ENCODE peak calls at places on chromosomes 3 and 15, in five cellular contexts. One of them, this sample, is unnamed.

GRCh38 chr3:25153561-25153960 is 274.5 kb upstream of the RARB start:
- DNase-seq in AG04449: no peak
- DNase-seq in mesothelial cell of epicardium: no peak
- DNase-seq in astrocyte of the cerebellum: no peak
- DNase-seq in astrocyte of the spinal cord: no peak
- DNase-seq in this sample: no peak

GRCh38 chr3:39531681-39532080 is 64.2 kb downstream of the MOBP start:
- DNase-seq in AG04449: no peak
- DNase-seq in mesothelial cell of epicardium: no peak
- DNase-seq in astrocyte of the cerebellum: peak; percentile 12
- DNase-seq in astrocyte of the spinal cord: peak; percentile 55
- DNase-seq in this sample: peak; percentile 46

GRCh38 chr3:146469206-146470017 is at the start of gene PLSCR2:
- DNase-seq in AG04449: no peak
- DNase-seq in mesothelial cell of epicardium: no peak
- DNase-seq in astrocyte of the cerebellum: no peak
- DNase-seq in astrocyte of the spinal cord: no peak
- DNase-seq in this sample: no peak

GRCh38 chr3:179882322-179882721 is 154.4 kb downstream of the PEX5L start:
- DNase-seq in AG04449: no peak
- DNase-seq in mesothelial cell of epicardium: no peak
- DNase-seq in astrocyte of the cerebellum: no peak
- DNase-seq in astrocyte of the spinal cord: peak; percentile 18
- DNase-seq in this sample: peak; percentile 1

GRCh38 chr3:141237701-141238521 is 6.3 kb downstream of the PXYLP1 start:
- DNase-seq in AG04449: no peak
- DNase-seq in mesothelial cell of epicardium: no peak
- DNase-seq in astrocyte of the cerebellum: no peak
- DNase-seq in astrocyte of the spinal cord: peak; percentile 26
- DNase-seq in this sample: no peak

GRCh38 chr3:105051972-105052371 is 314.7 kb upstream of the ALCAM start:
- DNase-seq in AG04449: no peak
- DNase-seq in mesothelial cell of epicardium: no peak
- DNase-seq in astrocyte of the cerebellum: no peak
- DNase-seq in astrocyte of the spinal cord: no peak
- DNase-seq in this sample: no peak

GRCh38 chr3:164194842-164195241 is 883.5 kb downstream of the SI start:
- DNase-seq in AG04449: no peak
- DNase-seq in mesothelial cell of epicardium: no peak
- DNase-seq in astrocyte of the cerebellum: no peak
- DNase-seq in astrocyte of the spinal cord: no peak
- DNase-seq in this sample: no peak

GRCh38 chr15:77611767-77612166 is 20.9 kb downstream of the LINGO1 start:
- DNase-seq in AG04449: no peak
- DNase-seq in mesothelial cell of epicardium: no peak
- DNase-seq in astrocyte of the cerebellum: no peak
- DNase-seq in astrocyte of the spinal cord: no peak
- DNase-seq in this sample: no peak

DNA sequence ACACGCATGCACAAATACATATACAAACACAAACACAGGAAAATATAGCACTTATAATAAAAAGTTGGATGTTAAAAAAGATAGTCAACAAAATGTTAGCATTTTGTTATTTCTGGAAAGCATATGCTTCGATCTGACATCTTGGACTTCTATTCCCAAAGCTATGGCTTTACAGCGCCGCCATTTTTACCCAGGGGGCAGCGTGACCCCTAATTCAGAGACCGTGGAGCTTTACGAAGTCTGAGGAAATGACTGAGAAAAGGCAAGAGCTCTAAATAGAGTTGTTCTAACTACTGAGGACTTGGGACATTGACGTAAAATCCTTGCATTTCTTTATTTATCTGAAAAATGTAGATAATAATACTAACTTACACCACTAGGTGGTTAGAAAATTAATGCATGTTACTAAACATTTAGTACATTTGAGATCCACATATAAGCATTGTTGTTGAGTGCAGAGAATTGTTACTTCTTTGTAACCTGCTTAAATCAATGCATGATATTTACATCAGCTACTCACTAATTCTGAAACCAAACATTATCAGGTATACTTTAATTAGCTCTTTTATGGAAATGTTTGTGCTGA is 155.4 kb downstream of the TP63 start:
- DNase-seq in AG04449: no peak
- DNase-seq in mesothelial cell of epicardium: no peak
- DNase-seq in astrocyte of the cerebellum: no peak
- DNase-seq in astrocyte of the spinal cord: no peak
- DNase-seq in this sample: no peak
- TF ChIP-seq CTCF in AG04449: no peak
- TF ChIP-seq CTCF in mesothelial cell of epicardium: peak; percentile 74
- TF ChIP-seq CTCF in astrocyte of the cerebellum: no peak
- TF ChIP-seq CTCF in astrocyte of the spinal cord: peak; percentile 7
- TF ChIP-seq CTCF in this sample: peak; percentile 31

GRCh38 chr3:150370129-150370602 is 37.9 kb upstream of the TSC22D2 start:
- DNase-seq in AG04449: peak; percentile 89
- DNase-seq in mesothelial cell of epicardium: peak; percentile 46
- DNase-seq in astrocyte of the cerebellum: peak; percentile 96
- DNase-seq in astrocyte of the spinal cord: peak; percentile 97
- DNase-seq in this sample: peak; percentile 91
- TF ChIP-seq CTCF in AG04449: peak; percentile 29
- TF ChIP-seq CTCF in mesothelial cell of epicardium: no peak
- TF ChIP-seq CTCF in astrocyte of the cerebellum: peak; percentile 38
- TF ChIP-seq CTCF in astrocyte of the spinal cord: peak; percentile 29
- TF ChIP-seq CTCF in this sample: peak; percentile 31

GRCh38 chr3:34619990-34620389 is 821.6 kb downstream of the PDCD6IP start:
- DNase-seq in AG04449: no peak
- DNase-seq in mesothelial cell of epicardium: no peak
- DNase-seq in astrocyte of the cerebellum: no peak
- DNase-seq in astrocyte of the spinal cord: no peak
- DNase-seq in this sample: no peak
- TF ChIP-seq CTCF in AG04449: no peak
- TF ChIP-seq CTCF in mesothelial cell of epicardium: no peak
- TF ChIP-seq CTCF in astrocyte of the cerebellum: peak; percentile 17
- TF ChIP-seq CTCF in astrocyte of the spinal cord: peak; percentile 14
- TF ChIP-seq CTCF in this sample: peak; percentile 37

DNA sequence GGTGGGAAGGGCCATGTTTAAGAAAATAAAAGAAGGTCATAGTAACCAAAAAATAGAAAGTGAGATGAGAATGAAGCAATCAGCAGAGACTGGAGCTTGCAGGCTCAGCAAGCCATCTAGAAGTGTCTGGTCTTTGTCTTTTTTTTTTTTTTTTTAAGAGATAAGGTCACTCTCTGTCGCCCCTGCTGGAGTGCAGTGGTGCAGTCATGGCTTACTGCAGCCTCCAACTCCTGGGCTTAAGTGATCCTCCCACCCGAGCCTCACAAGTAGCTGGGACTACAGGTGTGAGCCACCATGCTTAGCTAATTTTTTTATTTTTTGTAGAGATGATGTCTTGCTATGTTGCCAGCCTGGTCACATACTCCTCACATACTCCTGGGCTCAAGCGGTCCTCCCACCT is 36.2 kb downstream of the GXYLT2 start:
- DNase-seq in AG04449: no peak
- DNase-seq in mesothelial cell of epicardium: no peak
- DNase-seq in astrocyte of the cerebellum: no peak
- DNase-seq in astrocyte of the spinal cord: no peak
- DNase-seq in this sample: no peak
- TF ChIP-seq CTCF in AG04449: no peak
- TF ChIP-seq CTCF in mesothelial cell of epicardium: no peak
- TF ChIP-seq CTCF in astrocyte of the cerebellum: peak; percentile 13
- TF ChIP-seq CTCF in astrocyte of the spinal cord: no peak
- TF ChIP-seq CTCF in this sample: peak; percentile 8

GRCh38 chr3:114213669-114214541 is 23.5 kb downstream of the ZNF80 start:
- DNase-seq in AG04449: peak; percentile 33
- DNase-seq in mesothelial cell of epicardium: no peak
- DNase-seq in astrocyte of the cerebellum: peak; percentile 19
- DNase-seq in astrocyte of the spinal cord: peak; percentile 84
- DNase-seq in this sample: peak; percentile 78
- TF ChIP-seq CTCF in AG04449: no peak
- TF ChIP-seq CTCF in mesothelial cell of epicardium: no peak
- TF ChIP-seq CTCF in astrocyte of the cerebellum: no peak
- TF ChIP-seq CTCF in astrocyte of the spinal cord: no peak
- TF ChIP-seq CTCF in this sample: no peak

DNA sequence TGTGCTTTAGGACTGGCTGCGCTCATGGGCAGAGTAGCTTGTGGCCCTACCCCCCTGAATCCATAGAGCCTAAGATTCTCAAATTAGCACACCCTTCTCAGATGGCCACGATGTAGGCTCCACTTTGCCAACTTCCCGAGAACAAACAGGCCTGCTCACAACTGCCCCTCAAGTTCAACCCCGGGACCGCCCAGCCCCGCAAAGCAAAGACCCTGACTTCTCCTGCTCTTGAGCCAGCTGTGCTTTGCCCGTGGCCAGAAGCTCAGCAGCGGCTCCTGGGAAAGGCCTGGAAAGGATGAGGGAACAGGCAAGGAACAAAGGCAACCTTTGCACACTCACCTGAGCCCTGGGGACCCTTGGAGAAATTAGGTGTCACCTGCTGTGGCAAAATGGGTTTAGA is 32.0 kb downstream of the CYP11A1 start:
- DNase-seq in AG04449: no peak
- DNase-seq in mesothelial cell of epicardium: no peak
- DNase-seq in astrocyte of the cerebellum: no peak
- DNase-seq in astrocyte of the spinal cord: no peak
- DNase-seq in this sample: no peak
- TF ChIP-seq CTCF in AG04449: no peak
- TF ChIP-seq CTCF in mesothelial cell of epicardium: no peak
- TF ChIP-seq CTCF in astrocyte of the cerebellum: no peak
- TF ChIP-seq CTCF in astrocyte of the spinal cord: no peak
- TF ChIP-seq CTCF in this sample: no peak

DNA sequence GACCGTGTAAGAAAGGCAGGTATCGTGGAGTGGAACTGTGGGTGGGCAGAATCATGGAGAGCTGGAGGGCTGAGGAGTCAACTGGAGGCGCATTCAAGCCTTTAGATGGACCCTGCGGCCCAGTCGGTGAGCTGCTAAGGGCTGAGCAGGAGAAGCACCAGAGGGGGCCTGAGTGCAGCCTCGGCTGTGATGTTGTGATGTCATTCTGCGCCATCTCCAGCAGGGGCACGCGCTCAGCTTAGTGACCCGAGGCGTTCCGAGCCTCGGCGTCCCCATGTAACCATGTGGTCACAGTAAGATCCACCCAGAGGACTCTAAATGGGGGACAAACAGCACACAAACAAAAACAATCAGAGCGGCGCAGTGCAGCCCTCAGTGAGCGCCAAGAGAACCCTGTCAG is 76.8 kb downstream of the VGLL4 start:
- DNase-seq in AG04449: no peak
- DNase-seq in mesothelial cell of epicardium: no peak
- DNase-seq in astrocyte of the cerebellum: no peak
- DNase-seq in astrocyte of the spinal cord: no peak
- DNase-seq in this sample: no peak
- TF ChIP-seq CTCF in AG04449: no peak
- TF ChIP-seq CTCF in mesothelial cell of epicardium: peak; percentile 29
- TF ChIP-seq CTCF in astrocyte of the cerebellum: no peak
- TF ChIP-seq CTCF in astrocyte of the spinal cord: no peak
- TF ChIP-seq CTCF in this sample: no peak

DNA sequence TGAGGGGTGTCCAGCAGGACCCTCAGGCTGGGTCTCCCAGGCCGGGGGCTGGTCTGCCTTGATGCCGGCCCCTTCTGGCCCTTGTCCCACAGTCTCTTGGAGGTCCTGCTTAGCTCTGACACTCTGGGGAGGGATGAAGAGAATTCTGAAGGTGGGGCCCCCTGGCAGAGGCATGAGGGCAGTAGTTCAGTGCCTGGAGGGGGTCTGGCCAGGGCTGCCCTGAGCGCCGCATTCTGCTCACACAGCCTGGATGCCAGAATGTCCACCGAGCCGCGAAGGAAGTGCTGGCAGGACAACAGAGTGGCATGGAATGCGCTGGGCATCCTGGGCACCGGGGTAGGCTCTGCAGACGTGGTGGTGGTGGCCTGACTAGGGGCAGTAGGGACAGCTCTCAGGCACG is 55.5 kb downstream of the SMAD6 start:
- DNase-seq in AG04449: no peak
- DNase-seq in mesothelial cell of epicardium: no peak
- DNase-seq in astrocyte of the cerebellum: no peak
- DNase-seq in astrocyte of the spinal cord: no peak
- DNase-seq in this sample: no peak
- TF ChIP-seq CTCF in AG04449: no peak
- TF ChIP-seq CTCF in mesothelial cell of epicardium: no peak
- TF ChIP-seq CTCF in astrocyte of the cerebellum: no peak
- TF ChIP-seq CTCF in astrocyte of the spinal cord: no peak
- TF ChIP-seq CTCF in this sample: no peak

GRCh38 chr3:159620281-159620680 is 368.4 kb upstream of the IL12A start:
- DNase-seq in AG04449: no peak
- DNase-seq in mesothelial cell of epicardium: no peak
- DNase-seq in astrocyte of the cerebellum: no peak
- DNase-seq in astrocyte of the spinal cord: peak; percentile 28
- DNase-seq in this sample: no peak

GRCh38 chr3:159619341-159619885 is 369.2 kb upstream of the IL12A start:
- DNase-seq in AG04449: no peak
- DNase-seq in mesothelial cell of epicardium: no peak
- DNase-seq in astrocyte of the cerebellum: peak; percentile 40
- DNase-seq in astrocyte of the spinal cord: peak; percentile 75
- DNase-seq in this sample: no peak

GRCh38 chr3:159620873-159621272 is 367.8 kb upstream of the IL12A start:
- DNase-seq in AG04449: no peak
- DNase-seq in mesothelial cell of epicardium: no peak
- DNase-seq in astrocyte of the cerebellum: no peak
- DNase-seq in astrocyte of the spinal cord: peak; percentile 73
- DNase-seq in this sample: peak; percentile 67

DNA sequence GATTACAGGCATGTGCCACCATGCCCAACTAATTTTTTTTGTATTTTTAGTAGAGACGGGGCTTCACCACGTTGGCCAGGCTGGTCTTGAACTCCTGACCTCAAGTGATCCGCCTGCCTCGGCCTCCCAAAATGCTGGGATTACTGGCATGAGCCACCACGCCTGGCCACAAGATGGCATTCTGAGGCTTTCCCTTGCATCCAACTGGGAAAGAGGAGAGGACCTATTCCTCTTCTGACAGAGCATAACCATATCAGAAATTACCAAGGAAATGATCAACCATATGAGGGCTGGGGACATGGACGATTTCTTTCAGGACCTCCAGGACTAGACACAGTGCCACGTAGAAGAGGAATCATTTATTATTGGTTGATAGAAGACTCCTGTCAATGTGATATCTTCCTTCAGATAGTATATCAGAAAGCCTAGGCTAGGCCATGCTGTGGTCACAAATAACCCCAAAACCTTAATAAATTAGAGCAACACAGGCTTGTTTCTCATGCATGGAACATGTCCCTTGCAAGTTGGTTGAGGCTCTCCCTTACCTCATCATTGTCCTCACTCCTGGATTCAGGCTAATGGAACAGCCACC is 372.3 kb upstream of the IL12A start:
- DNase-seq in AG04449: no peak
- DNase-seq in mesothelial cell of epicardium: peak; percentile 40
- DNase-seq in astrocyte of the cerebellum: no peak
- DNase-seq in astrocyte of the spinal cord: peak; percentile 54
- DNase-seq in this sample: no peak
- TF ChIP-seq CTCF in AG04449: peak; percentile 65
- TF ChIP-seq CTCF in mesothelial cell of epicardium: peak; percentile 31
- TF ChIP-seq CTCF in astrocyte of the cerebellum: peak; percentile 64
- TF ChIP-seq CTCF in astrocyte of the spinal cord: peak; percentile 69
- TF ChIP-seq CTCF in this sample: peak; percentile 76